ENCODE peak calls at places on chromosomes 4 and X, in four cellular contexts. One of them, this sample, is unnamed.

GRCh38 chrX:115373308-115373707 is 83.8 kb downstream of the LUZP4 start:
- DNase-seq in GM23338: peak
- DNase-seq in tibial nerve: no peak
- DNase-seq in IMR-90: no peak
- DNase-seq in this sample: no peak

GRCh38 chr4:74932832-74933561 is at the start of gene PARM1:
- DNase-seq in GM23338: peak
- DNase-seq in tibial nerve: peak
- DNase-seq in IMR-90: peak
- DNase-seq in this sample: peak

GRCh38 chrX:98405376-98405775 is 1521.7 kb downstream of the RPA4 start:
- DNase-seq in GM23338: no peak
- DNase-seq in tibial nerve: no peak
- DNase-seq in IMR-90: no peak
- DNase-seq in this sample: no peak

GRCh38 chr4:119679251-119679650 is 50.6 kb upstream of the PDE5A start:
- DNase-seq in GM23338: no peak
- DNase-seq in tibial nerve: no peak
- DNase-seq in IMR-90: peak
- DNase-seq in this sample: no peak

GRCh38 chr4:76709454-76709853 is 188.5 kb downstream of the SOWAHB start:
- DNase-seq in GM23338: no peak
- DNase-seq in tibial nerve: no peak
- DNase-seq in IMR-90: peak
- DNase-seq in this sample: no peak

GRCh38 chrX:49166914-49167739 is 4.6 kb downstream of the MAGIX start:
- DNase-seq in GM23338: peak
- DNase-seq in tibial nerve: peak
- DNase-seq in IMR-90: peak
- DNase-seq in this sample: no peak

GRCh38 chr4:81854406-81854805 is 382.7 kb upstream of the RASGEF1B start:
- DNase-seq in GM23338: no peak
- DNase-seq in tibial nerve: no peak
- DNase-seq in IMR-90: no peak
- DNase-seq in this sample: no peak

GRCh38 chrX:68438575-68438974 is 5.3 kb upstream of the OPHN1 start:
- DNase-seq in GM23338: no peak
- DNase-seq in tibial nerve: no peak
- DNase-seq in IMR-90: no peak
- DNase-seq in this sample: no peak

GRCh38 chr4:21517460-21517859 is 431.1 kb downstream of the KCNIP4 start:
- DNase-seq in GM23338: no peak
- DNase-seq in tibial nerve: no peak
- DNase-seq in IMR-90: no peak
- DNase-seq in this sample: no peak

GRCh38 chr4:183840311-183840710 is 64.8 kb upstream of the STOX2 start:
- DNase-seq in GM23338: peak
- DNase-seq in tibial nerve: peak
- DNase-seq in IMR-90: peak
- DNase-seq in this sample: no peak

GRCh38 chrX:17987783-17988182 is 126.7 kb upstream of the RAI2 start:
- DNase-seq in GM23338: no peak
- DNase-seq in tibial nerve: no peak
- DNase-seq in IMR-90: no peak
- DNase-seq in this sample: no peak

GRCh38 chr4:66927937-66928336 is 617.4 kb downstream of the CENPC start:
- DNase-seq in GM23338: no peak
- DNase-seq in tibial nerve: no peak
- DNase-seq in IMR-90: no peak
- DNase-seq in this sample: no peak

GRCh38 chr4:158810487-158811215 is 41.8 kb downstream of the FNIP2 start:
- DNase-seq in GM23338: no peak
- DNase-seq in tibial nerve: no peak
- DNase-seq in IMR-90: peak
- DNase-seq in this sample: peak

GRCh38 chr4:17546678-17547077 is 30.3 kb upstream of the LAP3 start:
- DNase-seq in GM23338: no peak
- DNase-seq in tibial nerve: no peak
- DNase-seq in IMR-90: no peak
- DNase-seq in this sample: no peak

GRCh38 chr4:31069151-31069550 is 349.0 kb downstream of the PCDH7 start:
- DNase-seq in GM23338: peak
- DNase-seq in tibial nerve: no peak
- DNase-seq in IMR-90: no peak
- DNase-seq in this sample: no peak

GRCh38 chr4:1601852-1602525 is 82.1 kb downstream of the FAM53A start:
- DNase-seq in GM23338: no peak
- DNase-seq in tibial nerve: no peak
- DNase-seq in IMR-90: no peak
- DNase-seq in this sample: no peak

GRCh38 chrX:155179343-155179997 is 36.8 kb upstream of the VBP1 start:
- DNase-seq in GM23338: no peak
- DNase-seq in tibial nerve: no peak
- DNase-seq in IMR-90: no peak
- DNase-seq in this sample: no peak

GRCh38 chr4:65971686-65972085 is 301.4 kb upstream of the EPHA5 start:
- DNase-seq in GM23338: no peak
- DNase-seq in tibial nerve: no peak
- DNase-seq in IMR-90: no peak
- DNase-seq in this sample: no peak

GRCh38 chr4:6333301-6334202 is 63.9 kb downstream of the WFS1 start:
- DNase-seq in GM23338: peak
- DNase-seq in tibial nerve: no peak
- DNase-seq in IMR-90: no peak
- DNase-seq in this sample: no peak

GRCh38 chr4:103018391-103019318 is 850 bp downstream of the SLC9B1 start:
- DNase-seq in GM23338: peak
- DNase-seq in tibial nerve: no peak
- DNase-seq in IMR-90: no peak
- DNase-seq in this sample: no peak

GRCh38 chr4:165359501-165359900 is 19.3 kb upstream of the CPE start:
- DNase-seq in GM23338: no peak
- DNase-seq in tibial nerve: no peak
- DNase-seq in IMR-90: no peak
- DNase-seq in this sample: no peak

GRCh38 chrX:67555578-67556203 is 11.9 kb downstream of the AR start:
- DNase-seq in GM23338: peak
- DNase-seq in tibial nerve: no peak
- DNase-seq in IMR-90: peak
- DNase-seq in this sample: no peak

GRCh38 chr4:80308466-80308822 is 27.1 kb upstream of the CFAP299 start:
- DNase-seq in GM23338: peak
- DNase-seq in tibial nerve: no peak
- DNase-seq in IMR-90: no peak
- DNase-seq in this sample: no peak

GRCh38 chr4:80307774-80308465 is 27.6 kb upstream of the CFAP299 start:
- DNase-seq in GM23338: no peak
- DNase-seq in tibial nerve: no peak
- DNase-seq in IMR-90: peak
- DNase-seq in this sample: no peak

GRCh38 chr4:80307183-80307735 is 28.3 kb upstream of the CFAP299 start:
- DNase-seq in GM23338: no peak
- DNase-seq in tibial nerve: no peak
- DNase-seq in IMR-90: peak
- DNase-seq in this sample: no peak

GRCh38 chr4:80311130-80311529 is 24.4 kb upstream of the CFAP299 start:
- DNase-seq in GM23338: no peak
- DNase-seq in tibial nerve: no peak
- DNase-seq in IMR-90: no peak
- DNase-seq in this sample: no peak

DNA sequence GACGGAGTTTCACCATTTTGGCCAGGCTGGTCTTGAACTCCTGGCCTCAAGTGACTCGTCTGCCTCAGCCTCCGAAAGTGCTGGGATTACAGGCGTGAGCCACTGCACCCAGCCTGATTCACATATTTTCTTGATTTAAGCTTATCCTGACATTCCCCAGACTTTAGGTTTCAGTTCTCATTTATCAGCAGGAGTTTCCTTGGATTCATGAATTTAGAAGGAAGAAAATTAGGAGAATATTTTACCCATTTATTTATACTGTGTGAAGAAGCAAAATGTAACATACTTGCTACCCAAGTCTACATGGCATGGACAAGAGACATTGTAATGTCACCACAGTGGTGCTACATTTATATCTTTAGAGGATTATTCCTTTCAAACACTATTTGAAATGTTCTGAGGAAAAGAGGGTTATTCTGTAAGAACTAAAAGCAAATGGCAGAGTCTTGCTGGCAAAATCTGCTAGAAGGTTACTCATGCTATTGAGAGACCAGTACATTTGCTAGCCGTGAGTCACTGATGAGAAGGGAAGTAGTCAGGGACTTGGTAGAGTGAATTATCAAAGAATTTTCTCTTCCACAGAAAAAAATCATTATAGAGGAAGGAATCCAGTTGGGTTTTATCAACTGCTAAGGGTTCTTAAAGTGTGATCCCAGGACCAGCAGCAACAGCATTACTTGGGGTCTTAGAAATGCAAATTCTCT is 26.1 kb upstream of the CFAP299 start:
- DNase-seq in GM23338: no peak
- DNase-seq in tibial nerve: no peak
- DNase-seq in IMR-90: peak
- DNase-seq in this sample: no peak
- H3K27ac ChIP-seq in GM23338: no peak
- H3K27ac ChIP-seq in tibial nerve: no peak
- H3K27ac ChIP-seq in IMR-90: peak
- H3K27ac ChIP-seq in this sample: no peak

DNA sequence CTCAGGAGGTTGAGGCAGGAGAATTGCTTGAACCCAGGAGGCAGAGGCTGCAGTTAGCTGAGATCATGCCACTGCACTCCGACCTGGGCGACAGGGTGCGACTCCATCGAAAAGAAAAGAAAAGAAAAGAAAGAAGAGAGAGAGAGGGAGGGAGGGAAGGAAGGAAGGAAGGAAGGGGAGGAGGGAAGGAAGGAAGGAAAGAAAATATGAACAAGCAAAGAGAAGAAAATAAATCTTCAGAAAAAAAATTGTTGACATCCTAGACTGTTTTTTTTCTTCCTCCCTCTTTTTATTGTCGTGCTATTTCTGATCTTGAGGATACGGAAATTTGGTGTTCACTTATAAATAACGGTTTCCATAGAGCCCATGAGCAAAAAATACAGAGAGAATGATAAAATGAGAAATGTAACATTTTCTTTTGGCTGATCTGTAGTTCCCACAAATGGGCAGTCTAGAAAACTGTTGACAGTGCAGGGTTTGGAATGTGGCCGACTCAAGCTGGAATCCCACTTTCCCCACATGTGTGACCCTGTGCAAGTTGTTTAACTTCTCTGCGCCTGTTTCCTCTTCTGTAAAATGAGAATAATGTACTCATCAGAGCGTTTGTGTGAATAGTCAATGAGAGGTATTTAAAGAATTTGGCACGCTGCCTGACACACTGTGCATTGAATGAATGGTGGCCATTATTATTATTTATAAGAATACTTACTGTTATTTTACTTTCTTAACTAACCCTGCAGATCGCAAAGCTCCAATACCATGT is 19.4 kb downstream of the SORBS2 start:
- DNase-seq in GM23338: no peak
- DNase-seq in tibial nerve: no peak
- DNase-seq in IMR-90: peak
- DNase-seq in this sample: peak
- TF ChIP-seq CTCF in GM23338: no peak
- TF ChIP-seq CTCF in tibial nerve: no peak
- TF ChIP-seq CTCF in IMR-90: no peak
- TF ChIP-seq CTCF in this sample: no peak

GRCh38 chr4:15547392-15547791 is 77.7 kb downstream of the CC2D2A start:
- DNase-seq in GM23338: no peak
- DNase-seq in tibial nerve: no peak
- DNase-seq in IMR-90: no peak
- DNase-seq in this sample: no peak
- H3K4me3 ChIP-seq in GM23338: no peak
- H3K4me3 ChIP-seq in tibial nerve: no peak
- H3K4me3 ChIP-seq in IMR-90: no peak
- H3K4me3 ChIP-seq in this sample: no peak

GRCh38 chr4:40316782-40317635 is 18.1 kb upstream of the CHRNA9 start:
- DNase-seq in GM23338: peak
- DNase-seq in tibial nerve: no peak
- DNase-seq in IMR-90: peak
- DNase-seq in this sample: no peak
- H3K27ac ChIP-seq in GM23338: peak
- H3K27ac ChIP-seq in tibial nerve: no peak
- H3K27ac ChIP-seq in IMR-90: peak
- H3K27ac ChIP-seq in this sample: peak

GRCh38 chr4:129600898-129601297 is 504.9 kb downstream of the C4orf33 start:
- DNase-seq in GM23338: no peak
- DNase-seq in tibial nerve: no peak
- DNase-seq in IMR-90: no peak
- DNase-seq in this sample: no peak
- TF ChIP-seq CTCF in GM23338: no peak
- TF ChIP-seq CTCF in tibial nerve: no peak
- TF ChIP-seq CTCF in IMR-90: no peak
- TF ChIP-seq CTCF in this sample: no peak